ENCODE peak calls at places on chromosome 7, in four cellular contexts. Z, I, O and E are unnamed samples.

GRCh38 chr7:101238226-101239182 is 902 bp upstream of the CLDN15 start:
- DNase-seq in Z (no peak), I (no peak), O (no peak), E (no peak)

GRCh38 chr7:2517004-2517403 is 2.6 kb upstream of the LFNG start:
- DNase-seq in O (no peak), I (no peak), Z (peak), E (peak)

GRCh38 chr7:110601710-110602109 is 489.2 kb upstream of the LRRN3 start:
- DNase-seq in I (no peak), O (no peak), Z (no peak), E (no peak)

GRCh38 chr7:88224596-88225275 is 4.9 kb upstream of the SRI start:
- DNase-seq in I (no peak), O (no peak), Z (peak), E (no peak)

GRCh38 chr7:44769381-44770209 is 20.9 kb downstream of the ZMIZ2 start:
- DNase-seq in Z (no peak), I (no peak), O (no peak), E (peak)

GRCh38 chr7:143975617-143976016 is 21.0 kb downstream of the OR2F1 start:
- DNase-seq in O (no peak), Z (no peak), I (no peak), E (no peak)

GRCh38 chr7:122869260-122869659 is 17.0 kb downstream of the CADPS2 start:
- DNase-seq in Z (no peak), I (no peak), O (no peak), E (no peak)

GRCh38 chr7:105689093-105689819 is 108.0 kb upstream of the EFCAB10 start:
- DNase-seq in O (no peak), I (no peak), Z (no peak), E (no peak)

GRCh38 chr7:93551063-93551895 is 23.2 kb downstream of the CALCR start:
- DNase-seq in Z (peak), I (no peak), O (no peak), E (no peak)

GRCh38 chr7:29258951-29259350 is 64.4 kb downstream of the CHN2 start:
- DNase-seq in Z (no peak), O (no peak), I (no peak), E (no peak)

GRCh38 chr7:50814166-50814565 is 31.5 kb upstream of the GRB10 start:
- DNase-seq in Z (no peak), I (no peak), O (no peak), E (no peak)

GRCh38 chr7:27108390-27109127 is 6.1 kb upstream of the HOXA2 start:
- DNase-seq in O (no peak), I (no peak), Z (no peak), E (no peak)

GRCh38 chr7:38506756-38507155 is 124.4 kb downstream of the AMPH start:
- DNase-seq in I (no peak), Z (peak), O (no peak), E (no peak)

GRCh38 chr7:149467321-149467859 is 6.5 kb upstream of the ZNF777 start:
- DNase-seq in Z (no peak), I (no peak), O (no peak), E (no peak)

GRCh38 chr7:51732951-51733350 is 416.3 kb upstream of the COBL start:
- DNase-seq in I (no peak), O (no peak), Z (no peak), E (no peak)

GRCh38 chr7:452791-453455 is 66.7 kb downstream of the PDGFA start:
- DNase-seq in I (no peak), O (no peak), Z (no peak), E (no peak)

GRCh38 chr7:134546903-134547737 is 1.8 kb upstream of the AKR1B15 start:
- DNase-seq in Z (peak), I (peak), O (peak), E (no peak)

DNA sequence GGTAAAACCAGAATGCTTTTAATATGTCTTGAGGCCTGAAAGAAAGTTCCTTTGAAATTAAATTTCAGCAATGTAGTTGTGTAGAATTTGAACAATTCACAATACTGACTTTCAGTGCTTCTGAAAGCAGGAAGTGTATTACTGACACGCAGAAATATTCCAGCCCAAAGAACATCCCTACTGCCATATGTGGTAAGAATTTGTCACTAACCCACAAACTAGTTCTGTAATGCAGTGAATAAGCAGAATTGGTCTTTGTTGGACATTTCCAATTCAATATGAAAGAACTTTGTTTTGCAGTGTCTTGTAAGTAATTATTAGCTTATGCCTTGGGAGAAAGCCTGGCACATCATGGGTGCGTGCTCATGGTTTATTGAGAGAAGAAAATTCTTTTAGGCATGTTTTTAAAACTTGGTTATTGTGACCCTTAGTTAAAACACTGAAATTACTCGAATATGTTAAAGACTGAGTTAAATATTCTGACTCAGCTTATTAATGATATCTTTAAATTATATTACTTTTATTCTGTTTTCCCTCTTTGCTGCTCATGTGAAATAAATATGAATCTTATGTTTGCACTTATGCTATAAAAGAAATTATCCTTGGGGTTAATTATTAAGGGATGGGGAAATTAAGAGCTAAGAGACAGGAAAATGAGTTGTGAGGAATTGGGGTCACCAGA is 33.4 kb downstream of the PTPN12 start:
- DNase-seq in O (no peak), Z (peak), I (no peak), E (peak)
- TF ChIP-seq CTCF in O (no peak), Z (peak), I (no peak), E (peak)

GRCh38 chr7:47671358-47671757 is 89.4 kb upstream of the TNS3 start:
- DNase-seq in Z (no peak), I (no peak), O (no peak), E (no peak)
- TF ChIP-seq CTCF in Z (no peak), I (no peak), O (no peak), E (no peak)

DNA sequence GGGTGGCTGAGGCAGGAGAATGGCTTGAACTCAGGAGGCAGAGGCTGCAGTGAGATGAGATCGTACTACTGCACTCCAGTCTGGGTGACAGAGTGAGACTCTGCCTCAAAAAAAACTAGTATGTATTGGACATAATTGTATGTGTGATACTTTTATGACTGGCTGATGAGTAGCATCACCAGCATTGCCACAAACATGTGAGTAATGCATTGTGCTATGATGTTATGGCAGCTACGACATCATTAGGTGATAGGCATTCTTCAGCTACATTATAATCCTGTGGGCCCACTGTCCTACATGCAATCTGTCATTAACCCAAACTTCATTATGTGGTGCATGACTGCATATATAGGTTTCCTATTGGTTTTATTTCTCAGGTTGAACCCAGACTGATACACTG is 352.4 kb downstream of the GALNT17 start:
- DNase-seq in Z (no peak), O (no peak), I (no peak), E (no peak)
- TF ChIP-seq CTCF in Z (no peak), O (no peak), I (no peak), E (no peak)

GRCh38 chr7:25752967-25753791 is 398.8 kb upstream of the NFE2L3 start:
- DNase-seq in Z (no peak), I (no peak), O (no peak), E (no peak)

GRCh38 chr7:25753837-25754236 is 398.2 kb upstream of the NFE2L3 start:
- DNase-seq in Z (no peak), I (no peak), O (no peak), E (no peak)

GRCh38 chr7:25754333-25754732 is 397.7 kb upstream of the NFE2L3 start:
- DNase-seq in Z (no peak), I (no peak), O (peak), E (no peak)

GRCh38 chr7:25752169-25752568 is 399.8 kb upstream of the NFE2L3 start:
- DNase-seq in I (no peak), Z (no peak), O (no peak), E (no peak)

DNA sequence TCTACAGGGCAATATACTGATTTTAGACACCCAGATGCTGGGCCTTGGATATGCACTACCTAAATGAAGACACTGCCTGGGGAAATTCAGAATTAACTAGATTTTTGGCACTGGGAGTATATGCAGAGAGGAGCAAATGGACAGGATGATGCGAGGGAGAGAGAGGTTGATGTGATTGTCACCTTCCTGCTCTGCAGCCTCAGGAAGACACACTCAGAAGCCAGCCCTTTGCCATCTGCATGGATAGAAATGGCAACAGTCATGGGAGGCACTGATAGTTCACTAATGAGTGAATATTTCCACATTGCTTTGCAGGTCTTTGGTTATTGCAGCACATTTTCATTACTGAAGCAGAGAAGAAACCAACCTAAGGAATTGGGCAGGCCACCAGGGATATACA is 397.2 kb upstream of the NFE2L3 start:
- DNase-seq in O (no peak), I (no peak), Z (no peak), E (no peak)
- TF ChIP-seq CTCF in O (no peak), I (no peak), Z (no peak), E (no peak)